ENCODE peak calls at places on chromosomes 4 and X, in ten cellular contexts. C is ecto neural progenitor cell, N is sigmoid colon, A is GM03348, F is HS-5, M is lower leg skin, B is RPMI8226, I is NCI-H1417, Y is kidney tubule cell, Z is RKO. V is an unnamed sample.

GRCh38 chr4:150164956-150165355 is 86.7 kb downstream of the DCLK2 start:
- DNase-seq in C (no peak), N (no peak), A (no peak), F (no peak), M (no peak), B (no peak), I (peak), Y (no peak), Z (no peak), V (no peak)

GRCh38 chr4:141801558-141801957 is 165.2 kb downstream of the IL15 start:
- DNase-seq in C (no peak), N (no peak), A (no peak), F (no peak), M (no peak), B (no peak), I (no peak), Y (peak), Z (no peak), V (no peak)

GRCh38 chr4:146916479-146917076 is 29.1 kb downstream of the TTC29 start:
- DNase-seq in C (no peak), N (no peak), A (peak), F (peak), M (no peak), B (peak), I (peak), Y (peak), Z (peak), V (peak)

GRCh38 chr4:159042097-159042605 is 60.7 kb upstream of the RAPGEF2 start:
- DNase-seq in C (no peak), N (no peak), A (no peak), F (no peak), M (peak), B (peak), I (no peak), Y (peak), Z (no peak), V (peak)

GRCh38 chr4:98630804-98631454 is 27.5 kb downstream of the TSPAN5 start:
- DNase-seq in C (no peak), N (no peak), A (no peak), F (no peak), M (no peak), B (no peak), I (no peak), Y (no peak), Z (no peak), V (no peak)

GRCh38 chr4:156228706-156229105 is 275.0 kb upstream of the CTSO start:
- DNase-seq in C (no peak), N (no peak), A (no peak), F (no peak), M (no peak), B (no peak), I (no peak), Y (peak), Z (no peak), V (peak)

GRCh38 chr4:148514041-148514440 is 71.8 kb upstream of the NR3C2 start:
- DNase-seq in C (no peak), N (no peak), A (peak), F (peak), M (no peak), B (no peak), I (no peak), Y (peak), Z (peak), V (no peak)

GRCh38 chrX:37796805-37797204 is 16.9 kb downstream of the CYBB start:
- DNase-seq in C (no peak), N (no peak), A (no peak), F (no peak), M (no peak), B (peak), I (no peak), Y (peak), Z (no peak), V (peak)

GRCh38 chrX:128216364-128216763 is 164.2 kb upstream of the ACTRT1 start:
- DNase-seq in C (no peak), N (no peak), A (no peak), F (no peak), M (no peak), B (no peak), I (no peak), Y (no peak), Z (no peak), V (no peak)

GRCh38 chr4:85966308-85966882 is 393.5 kb downstream of the MAPK10 start:
- DNase-seq in C (no peak), N (no peak), A (no peak), F (no peak), M (no peak), B (no peak), I (no peak), Y (no peak), Z (no peak), V (peak)

GRCh38 chrX:14554132-14554715 is 24.9 kb downstream of the GLRA2 start:
- DNase-seq in C (no peak), N (no peak), A (no peak), F (no peak), M (no peak), B (no peak), I (no peak), Y (no peak), Z (no peak), V (no peak)

GRCh38 chrX:123215397-123216089 is 31.5 kb downstream of the GRIA3 start:
- DNase-seq in C (no peak), N (no peak), A (no peak), F (no peak), M (no peak), B (no peak), I (no peak), Y (no peak), Z (no peak), V (no peak)

GRCh38 chr4:81503586-81503985 is 31.9 kb upstream of the RASGEF1B start:
- DNase-seq in C (no peak), N (no peak), A (no peak), F (no peak), M (no peak), B (no peak), I (no peak), Y (no peak), Z (no peak), V (no peak)

GRCh38 chr4:89316931-89317366 is 9.3 kb upstream of the GPRIN3 start:
- DNase-seq in C (no peak), N (no peak), A (peak), F (peak), M (no peak), B (peak), I (no peak), Y (peak), Z (peak), V (peak)

V was measured in renal cortical epithelial cell.